ENCODE peak calls at places on chromosomes 1 and 21, in four cellular contexts. One of them, this sample, is unnamed.

GRCh38 chr1:94235189-94236020 is 2.0 kb downstream of the ARHGAP29 start:
- DNase-seq in HepG2: no peak
- DNase-seq in K562: no peak
- DNase-seq in GM12878: no peak
- DNase-seq in this sample: no peak

GRCh38 chr1:115052454-115053083 is 22.9 kb downstream of the TSHB start:
- DNase-seq in K562: peak; percentile 69
- DNase-seq in HepG2: peak; percentile 57
- DNase-seq in GM12878: no peak
- DNase-seq in this sample: peak; percentile 69

GRCh38 chr1:14778882-14779594 is 180.6 kb downstream of the KAZN start:
- DNase-seq in K562: peak; percentile 87
- DNase-seq in HepG2: peak; percentile 36
- DNase-seq in GM12878: no peak
- DNase-seq in this sample: peak; percentile 43

GRCh38 chr1:220113136-220113695 is 19.3 kb downstream of the IARS2 start:
- DNase-seq in GM12878: no peak
- DNase-seq in HepG2: peak; percentile 30
- DNase-seq in K562: peak; percentile 68
- DNase-seq in this sample: no peak

GRCh38 chr1:80358141-80358540 is 1351.6 kb upstream of the ADGRL4 start:
- DNase-seq in HepG2: no peak
- DNase-seq in K562: no peak
- DNase-seq in GM12878: no peak
- DNase-seq in this sample: no peak

GRCh38 chr1:1853593-1854257 is 37.2 kb downstream of the GNB1 start:
- DNase-seq in GM12878: no peak
- DNase-seq in HepG2: no peak
- DNase-seq in K562: no peak
- DNase-seq in this sample: no peak

GRCh38 chr1:186819563-186819962 is 9.2 kb upstream of the PLA2G4A start:
- DNase-seq in GM12878: no peak
- DNase-seq in HepG2: no peak
- DNase-seq in K562: no peak
- DNase-seq in this sample: no peak

GRCh38 chr1:39608906-39609305 is 30.5 kb downstream of the HEYL start:
- DNase-seq in HepG2: no peak
- DNase-seq in GM12878: no peak
- DNase-seq in K562: peak; percentile 25
- DNase-seq in this sample: no peak

GRCh38 chr21:36696640-36697472 is 2.1 kb upstream of the SIM2 start:
- DNase-seq in GM12878: no peak
- DNase-seq in K562: no peak
- DNase-seq in HepG2: no peak
- DNase-seq in this sample: no peak

GRCh38 chr21:21813295-21813694 is 815.1 kb downstream of the NCAM2 start:
- DNase-seq in HepG2: no peak
- DNase-seq in K562: no peak
- DNase-seq in GM12878: no peak
- DNase-seq in this sample: no peak

GRCh38 chr21:30268608-30269197 is 14.0 kb downstream of the KRTAP24-1 start:
- DNase-seq in GM12878: no peak
- DNase-seq in HepG2: no peak
- DNase-seq in K562: peak; percentile 40
- DNase-seq in this sample: no peak

GRCh38 chr1:171787686-171788480 is 6.4 kb downstream of the METTL13 start:
- DNase-seq in GM12878: no peak
- DNase-seq in K562: no peak
- DNase-seq in HepG2: no peak
- DNase-seq in this sample: no peak

GRCh38 chr1:112790920-112791722 is 76.0 kb upstream of the PPM1J start:
- DNase-seq in K562: peak; percentile 63
- DNase-seq in HepG2: no peak
- DNase-seq in GM12878: no peak
- DNase-seq in this sample: no peak

GRCh38 chr1:86852289-86852688 is 61.6 kb downstream of the SELENOF start:
- DNase-seq in GM12878: no peak
- DNase-seq in HepG2: no peak
- DNase-seq in K562: peak; percentile 3
- DNase-seq in this sample: no peak

GRCh38 chr1:232574867-232575523 is 54.9 kb downstream of the SIPA1L2 start:
- DNase-seq in GM12878: no peak
- DNase-seq in HepG2: no peak
- DNase-seq in K562: no peak
- DNase-seq in this sample: no peak

GRCh38 chr1:41581216-41582003 is 96.9 kb upstream of the EDN2 start:
- DNase-seq in HepG2: no peak
- DNase-seq in GM12878: no peak
- DNase-seq in K562: no peak
- DNase-seq in this sample: no peak

GRCh38 chr1:234848972-234849641 is 239.1 kb upstream of the IRF2BP2 start:
- DNase-seq in K562: no peak
- DNase-seq in GM12878: no peak
- DNase-seq in HepG2: no peak
- DNase-seq in this sample: no peak

GRCh38 chr1:219518168-219518905 is 94.6 kb downstream of the ZC3H11B start:
- DNase-seq in HepG2: no peak
- DNase-seq in K562: no peak
- DNase-seq in GM12878: no peak
- DNase-seq in this sample: no peak

GRCh38 chr1:225427249-225428065 is at the start of gene LBR:
- DNase-seq in GM12878: no peak
- DNase-seq in HepG2: no peak
- DNase-seq in K562: peak; percentile 54
- DNase-seq in this sample: no peak

GRCh38 chr1:111967067-111967690 is 22.3 kb downstream of the KCND3 start:
- DNase-seq in GM12878: no peak
- DNase-seq in HepG2: no peak
- DNase-seq in K562: no peak
- DNase-seq in this sample: no peak

GRCh38 chr1:45412899-45413298 is 72.7 kb upstream of the MUTYH start:
- DNase-seq in GM12878: no peak
- DNase-seq in HepG2: no peak
- DNase-seq in K562: no peak
- DNase-seq in this sample: no peak

DNA sequence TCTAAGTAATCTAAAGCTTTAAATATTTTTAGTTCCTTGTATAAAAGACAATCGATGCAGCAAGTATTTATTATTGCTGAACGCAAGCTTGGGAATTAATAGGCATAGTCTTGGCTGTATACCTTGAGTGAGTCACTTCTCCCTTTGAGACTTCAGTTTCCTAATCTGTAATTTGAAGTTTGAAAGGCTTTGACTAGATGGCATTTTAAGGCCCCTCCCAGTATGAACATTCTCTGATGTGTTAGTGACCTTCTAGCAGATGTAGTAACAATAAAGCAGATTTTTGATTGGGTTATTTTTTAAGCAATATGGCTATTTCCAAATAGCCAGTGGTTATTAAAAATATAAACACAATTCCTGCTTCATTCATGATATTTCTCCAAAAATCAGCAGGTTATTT is 58.2 kb downstream of the DUSP10 start:
- DNase-seq in GM12878: no peak
- DNase-seq in HepG2: no peak
- DNase-seq in K562: no peak
- DNase-seq in this sample: no peak
- TF ChIP-seq HDAC6 in GM12878: no peak
- TF ChIP-seq HDAC6 in HepG2: no peak
- TF ChIP-seq HDAC6 in K562: no peak
- TF ChIP-seq HDAC6 in this sample: no peak

GRCh38 chr21:45130324-45130774 is 56.0 kb downstream of the ADARB1 start:
- DNase-seq in HepG2: no peak
- DNase-seq in GM12878: no peak
- DNase-seq in K562: no peak
- DNase-seq in this sample: no peak
- TF ChIP-seq HDAC6 in HepG2: no peak
- TF ChIP-seq HDAC6 in GM12878: no peak
- TF ChIP-seq HDAC6 in K562: no peak
- TF ChIP-seq HDAC6 in this sample: no peak

DNA sequence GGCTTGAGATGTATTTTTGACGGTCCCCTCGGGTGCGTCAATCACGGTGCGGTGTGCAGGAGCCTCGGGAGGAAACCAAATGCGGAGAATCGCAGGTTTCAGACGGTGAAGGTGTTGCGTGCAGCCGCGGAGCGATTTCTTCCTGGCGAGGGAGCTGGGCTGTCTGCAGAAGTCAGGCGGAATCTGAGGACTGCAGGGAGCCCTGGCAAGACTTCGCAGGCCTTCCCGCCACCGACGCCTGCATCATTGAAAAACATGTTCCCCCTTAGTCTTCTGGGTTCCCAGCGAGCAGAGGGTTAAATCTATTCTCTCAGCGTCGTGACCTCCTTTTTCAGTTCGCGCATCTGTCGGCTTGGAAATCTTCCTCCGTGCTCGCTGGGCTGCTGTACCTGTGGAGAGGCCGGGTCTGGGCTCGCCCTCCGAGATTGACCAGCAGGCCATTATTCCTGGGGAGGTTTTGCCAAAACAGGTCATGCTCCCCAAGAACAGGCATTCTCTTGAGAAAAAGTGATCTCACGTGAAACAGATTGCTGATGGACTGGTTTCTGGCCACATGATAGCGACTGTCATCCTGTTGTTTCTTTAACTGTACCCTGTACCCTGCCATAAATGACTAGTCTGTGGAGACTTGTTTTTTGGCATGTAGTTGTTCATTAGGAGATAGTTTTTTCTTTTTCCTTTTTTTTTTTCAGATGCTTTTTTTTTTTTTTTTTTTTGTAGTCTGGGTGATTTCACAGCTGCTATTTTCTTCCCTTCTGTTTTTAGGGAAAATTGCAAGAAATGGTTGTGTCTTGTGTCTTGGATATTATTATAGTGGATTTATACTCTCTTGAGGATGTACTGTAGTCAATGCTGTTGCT is 897 bp downstream of the EPB41 start:
- DNase-seq in K562: peak; percentile 68
- DNase-seq in GM12878: no peak
- DNase-seq in HepG2: peak; percentile 45
- DNase-seq in this sample: no peak
- TF ChIP-seq HDAC6 in K562: no peak
- TF ChIP-seq HDAC6 in GM12878: no peak
- TF ChIP-seq HDAC6 in HepG2: no peak
- TF ChIP-seq HDAC6 in this sample: no peak

GRCh38 chr21:31732538-31732864 is 583 bp upstream of the SCAF4 start:
- DNase-seq in GM12878: no peak
- DNase-seq in K562: no peak
- DNase-seq in HepG2: peak; percentile 66
- DNase-seq in this sample: no peak

GRCh38 chr21:31729622-31730343 is 2.1 kb downstream of the SCAF4 start:
- DNase-seq in HepG2: no peak
- DNase-seq in GM12878: no peak
- DNase-seq in K562: no peak
- DNase-seq in this sample: no peak

GRCh38 chr21:31730687-31731111 is 1.2 kb downstream of the SCAF4 start:
- DNase-seq in GM12878: no peak
- DNase-seq in K562: peak; percentile 59
- DNase-seq in HepG2: peak; percentile 12
- DNase-seq in this sample: peak; percentile 70

GRCh38 chr21:31731802-31732537 is at the start of gene SCAF4:
- DNase-seq in K562: peak; percentile 95
- DNase-seq in HepG2: peak; percentile 77
- DNase-seq in GM12878: peak; percentile 28
- DNase-seq in this sample: peak; percentile 84

GRCh38 chr21:31731112-31731801 is 661 bp downstream of the SCAF4 start:
- DNase-seq in GM12878: no peak
- DNase-seq in HepG2: peak; percentile 68
- DNase-seq in K562: peak; percentile 65
- DNase-seq in this sample: peak; percentile 71
- TF ChIP-seq HDAC6 in GM12878: no peak
- TF ChIP-seq HDAC6 in HepG2: no peak
- TF ChIP-seq HDAC6 in K562: no peak
- TF ChIP-seq HDAC6 in this sample: no peak

DNA sequence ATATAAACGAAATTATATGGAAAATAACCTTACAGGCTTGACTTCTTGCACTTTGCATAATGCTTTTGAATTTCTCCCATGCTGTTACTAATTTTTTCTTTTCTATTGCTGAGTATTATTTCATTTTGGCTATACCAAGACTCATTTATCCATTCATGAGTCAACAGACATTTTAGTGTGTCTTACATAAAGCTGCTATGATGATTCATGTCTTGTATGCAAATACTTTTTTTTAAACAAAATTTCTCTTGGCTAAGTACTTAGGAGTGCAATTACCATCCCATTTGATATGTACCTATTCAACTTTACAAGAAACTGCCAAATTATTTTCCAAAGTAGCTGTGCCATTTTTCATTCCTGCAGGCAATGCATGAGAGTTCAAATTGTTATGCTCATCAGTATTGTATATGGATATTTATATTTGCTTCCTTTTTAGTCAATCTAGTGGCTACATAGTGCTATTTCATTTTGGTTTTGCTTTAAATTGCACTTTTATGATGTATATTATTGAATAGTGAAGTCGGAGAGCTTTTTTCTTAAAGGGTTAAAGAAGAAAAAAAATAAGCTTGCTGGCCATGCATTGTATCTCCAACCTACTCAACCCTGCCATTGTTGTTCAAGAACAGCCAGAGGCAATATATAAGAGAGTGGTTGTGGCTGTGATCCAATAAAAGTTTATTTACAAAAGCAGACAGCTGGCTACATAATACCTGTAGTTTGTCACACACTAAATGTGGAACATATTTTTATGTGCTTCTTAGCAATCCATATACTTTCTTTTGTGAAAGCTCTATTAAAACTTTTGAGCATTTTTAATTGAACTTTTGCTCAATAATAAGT is 862.9 kb downstream of the KCNT2 start:
- DNase-seq in GM12878: no peak
- DNase-seq in K562: no peak
- DNase-seq in HepG2: no peak
- DNase-seq in this sample: no peak
- TF ChIP-seq HDAC6 in GM12878: no peak
- TF ChIP-seq HDAC6 in K562: no peak
- TF ChIP-seq HDAC6 in HepG2: no peak
- TF ChIP-seq HDAC6 in this sample: no peak

DNA sequence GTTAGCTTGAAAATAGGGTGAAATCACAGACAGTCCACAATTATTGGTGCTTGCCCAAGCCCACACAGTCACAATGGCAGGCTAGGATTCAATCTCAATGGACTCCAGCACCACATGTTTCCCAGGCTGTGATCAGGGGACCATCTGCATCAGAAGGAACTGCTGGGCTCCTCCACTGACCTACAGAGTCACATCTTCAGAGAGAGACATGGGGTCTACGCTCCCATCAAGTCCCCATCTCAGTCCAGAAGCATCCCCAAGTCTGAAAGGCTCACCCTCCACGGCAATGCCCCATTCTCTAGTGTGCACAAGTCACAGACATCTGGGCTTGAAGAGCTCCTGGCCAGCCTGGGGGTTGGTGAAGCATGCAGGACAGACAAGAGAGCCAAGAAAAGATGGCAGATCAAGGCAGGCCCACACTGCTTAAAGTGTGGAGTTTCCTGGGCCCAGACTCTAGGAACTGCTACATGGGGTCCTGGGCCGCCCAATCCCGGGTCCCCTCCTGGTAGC is 262.5 kb downstream of the NPHP4 start:
- DNase-seq in HepG2: no peak
- DNase-seq in K562: no peak
- DNase-seq in GM12878: no peak
- DNase-seq in this sample: no peak
- TF ChIP-seq HDAC6 in HepG2: no peak
- TF ChIP-seq HDAC6 in K562: no peak
- TF ChIP-seq HDAC6 in GM12878: no peak
- TF ChIP-seq HDAC6 in this sample: no peak